ENCODE peak calls at places on chromosomes 5 and 9, in eight cellular contexts. I is ovary; T is IMR-90; P is tibial artery; O is cardiac muscle cell; S is heart right ventricle; W is endodermal cell; D is CD4-positive, CD25-positive, alpha-beta regulatory T cell. L is an unnamed sample. For H3K9me3, the result is how much of the 10 kb centered on the place peaks cover.

GRCh38 chr9:130927995-130928900 is 10.8 kb downstream of the FIBCD1 start:
- DNase-seq in S (peak), I (peak), W (no peak), P (no peak), D (no peak), O (no peak), T (peak), L (no peak)

GRCh38 chr5:172284275-172284971 is 859 bp upstream of the UBTD2 start:
- DNase-seq in I (no peak), S (peak), W (no peak), O (no peak), P (no peak), D (no peak), T (no peak), L (no peak)

GRCh38 chr5:98736753-98737152 is 36.7 kb upstream of the RGMB start:
- DNase-seq in P (no peak), T (no peak), W (no peak), I (no peak), S (no peak), D (no peak), O (no peak), L (no peak)

GRCh38 chr9:135468866-135469521 is 10.6 kb upstream of the PPP1R26 start:
- DNase-seq in T (peak), O (no peak), D (peak), W (no peak), I (no peak), S (no peak), P (no peak), L (peak)

GRCh38 chr5:175483337-175483736 is 5.0 kb downstream of the SFXN1 start:
- DNase-seq in P (no peak), W (no peak), I (no peak), S (no peak), D (no peak), T (no peak), O (no peak), L (no peak)

GRCh38 chr5:11164456-11165286 is 403.6 kb upstream of the DAP start:
- DNase-seq in I (no peak), W (no peak), O (no peak), T (no peak), S (no peak), D (no peak), P (no peak), L (no peak)

GRCh38 chr9:112224401-112225289 is 49.5 kb upstream of the SUSD1 start:
- DNase-seq in P (no peak), W (no peak), O (no peak), D (no peak), S (no peak), T (peak), I (no peak), L (no peak)

GRCh38 chr5:45639038-45639437 is 57.1 kb downstream of the HCN1 start:
- DNase-seq in S (no peak), W (no peak), T (no peak), D (no peak), O (peak), I (no peak), P (no peak), L (no peak)

GRCh38 chr5:75042511-75042910 is 9.8 kb downstream of the GCNT4 start:
- DNase-seq in T (no peak), I (no peak), D (no peak), S (no peak), P (no peak), W (no peak), O (no peak), L (no peak)

GRCh38 chr5:135040331-135041144 is 6.5 kb upstream of the PITX1 start:
- DNase-seq in S (no peak), D (no peak), I (no peak), T (no peak), O (peak), W (peak), P (no peak), L (no peak)

GRCh38 chr5:176541338-176542134 is 4.3 kb upstream of the RNF44 start:
- DNase-seq in S (no peak), P (no peak), I (peak), T (no peak), W (peak), O (peak), D (peak), L (peak)

GRCh38 chr9:72925126-72925810 is 27.6 kb downstream of the ALDH1A1 start:
- DNase-seq in W (no peak), S (no peak), P (no peak), O (no peak), I (no peak), D (no peak), T (no peak), L (no peak)

GRCh38 chr5:91033370-91033769 is 349.7 kb downstream of the ARRDC3 start:
- DNase-seq in P (no peak), I (no peak), D (no peak), S (no peak), W (no peak), T (no peak), O (no peak), L (no peak)

GRCh38 chr9:12516031-12516430 is 177.2 kb upstream of the TYRP1 start:
- DNase-seq in I (no peak), P (no peak), S (no peak), T (no peak), W (no peak), O (no peak), D (no peak), L (no peak)

GRCh38 chr5:143977891-143978448 is 166.0 kb downstream of the HMHB1 start:
- DNase-seq in W (no peak), O (no peak), I (no peak), S (no peak), D (no peak), P (no peak), T (no peak), L (no peak)

GRCh38 chr9:117046666-117047327 is 359.7 kb downstream of the TRIM32 start:
- DNase-seq in P (no peak), T (no peak), S (no peak), I (no peak), O (no peak), W (no peak), D (no peak), L (no peak)

GRCh38 chr5:170311856-170312405 is 14.4 kb upstream of the LCP2 start:
- DNase-seq in D (no peak), P (no peak), I (no peak), W (no peak), T (no peak), S (no peak), O (no peak), L (no peak)

GRCh38 chr9:104091708-104092107 is 2.4 kb upstream of the SMC2 start:
- DNase-seq in P (peak), D (no peak), T (peak), S (peak), I (no peak), W (no peak), O (peak), L (no peak)

GRCh38 chr9:106708147-106708838 is 154.7 kb upstream of the ZNF462 start:
- DNase-seq in S (no peak), D (no peak), P (no peak), T (peak), I (no peak), O (no peak), W (no peak), L (no peak)

GRCh38 chr9:70499621-70500020 is 85.2 kb upstream of the KLF9 start:
- DNase-seq in D (no peak), T (no peak), W (no peak), I (no peak), S (no peak), P (no peak), O (no peak), L (no peak)

GRCh38 chr9:36398745-36399144 is 1.3 kb downstream of the RNF38 start:
- DNase-seq in W (no peak), T (peak), O (no peak), P (no peak), I (no peak), D (no peak), S (no peak), L (no peak)

GRCh38 chr5:177330991-177331837 is 19.5 kb upstream of the MXD3 start:
- DNase-seq in T (no peak), O (no peak), P (no peak), S (no peak), D (no peak), I (no peak), W (no peak), L (no peak)

GRCh38 chr5:55140908-55141665 is 18.9 kb upstream of the GPX8 start:
- DNase-seq in T (no peak), W (no peak), P (no peak), O (no peak), I (no peak), D (no peak), S (no peak), L (no peak)

GRCh38 chr5:171437286-171437821 is 17.9 kb downstream of the FGF18 start:
- DNase-seq in W (peak), S (no peak), T (no peak), I (no peak), O (no peak), D (no peak), P (no peak), L (no peak)

GRCh38 chr5:90472783-90473182 is 1.8 kb downstream of the MBLAC2 start:
- DNase-seq in W (no peak), S (no peak), D (no peak), O (no peak), I (no peak), P (no peak), T (no peak), L (no peak)

GRCh38 chr5:38138574-38138973 is 119.8 kb upstream of the EGFLAM start:
- DNase-seq in T (no peak), D (no peak), O (no peak), I (no peak), S (no peak), P (no peak), W (no peak), L (no peak)

GRCh38 chr9:122538757-122539156 is 11.7 kb upstream of the OR1N1 start:
- DNase-seq in W (no peak), O (no peak), I (no peak), P (no peak), T (no peak), D (no peak), S (no peak), L (no peak)

DNA sequence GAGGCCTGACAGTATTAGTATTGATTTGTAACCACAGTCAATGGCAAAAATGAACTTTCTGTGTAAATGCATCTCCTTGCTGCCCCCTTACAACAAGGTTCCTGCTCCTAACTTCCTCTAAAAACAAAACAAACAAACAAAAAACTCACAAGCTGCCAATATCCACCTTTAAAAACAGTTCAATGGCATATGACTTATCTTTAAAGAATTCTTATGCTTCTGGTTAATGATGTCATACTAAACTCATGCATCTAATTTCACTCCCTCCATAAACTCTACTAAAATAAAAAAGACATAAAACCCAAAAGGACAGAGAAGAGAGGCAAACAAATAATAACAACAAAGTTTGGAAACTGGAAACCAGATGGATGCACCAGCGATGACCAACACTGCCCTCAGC is 9.0 kb upstream of the OR1N1 start:
- DNase-seq in D (no peak), W (no peak), P (no peak), O (no peak), I (no peak), T (no peak), S (no peak), L (no peak)
- H3K9me3 ChIP-seq in D (under half), W (under half), P (under half), O (under half), I (under half), T (under half), S (under half), L (under half)

GRCh38 chr9:21549251-21549765 is 67.2 kb upstream of the IFNE start:
- DNase-seq in P (peak), D (no peak), O (no peak), W (no peak), T (peak), I (no peak), S (no peak), L (no peak)
- H3K4me3 ChIP-seq in P (no peak), D (no peak), O (no peak), W (no peak), T (peak), I (no peak), S (no peak), L (no peak)

DNA sequence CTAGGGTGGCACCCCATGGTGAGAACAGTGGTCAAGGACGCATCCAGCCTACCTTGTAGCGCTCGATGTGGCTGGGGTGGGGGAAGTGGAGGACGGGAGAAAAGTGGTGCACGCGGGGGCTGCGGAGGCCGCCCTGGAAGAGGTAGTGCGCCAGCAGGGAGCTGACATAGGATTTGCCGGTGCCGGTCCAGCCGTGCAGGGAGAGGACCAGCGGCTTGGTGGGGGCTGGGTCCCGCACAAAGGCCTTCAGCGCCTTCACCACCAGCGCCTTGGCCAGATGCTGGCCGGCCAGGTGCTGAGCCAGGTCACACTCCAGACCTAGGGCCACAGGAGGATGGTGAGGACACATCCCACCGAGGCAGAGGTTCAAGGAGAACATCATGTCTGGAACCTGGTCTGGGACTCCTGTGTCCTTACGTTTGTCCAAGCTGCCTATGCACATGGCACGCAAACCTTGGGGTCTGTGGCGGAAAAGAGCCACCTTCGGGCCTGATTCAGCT is 797 bp downstream of the TOR2A start:
- DNase-seq in P (no peak), O (no peak), I (no peak), W (no peak), T (no peak), D (no peak), S (no peak), L (no peak)
- H3K27ac ChIP-seq in P (peak), O (no peak), I (peak), W (no peak), T (peak), D (peak), S (peak), L (peak)

DNA sequence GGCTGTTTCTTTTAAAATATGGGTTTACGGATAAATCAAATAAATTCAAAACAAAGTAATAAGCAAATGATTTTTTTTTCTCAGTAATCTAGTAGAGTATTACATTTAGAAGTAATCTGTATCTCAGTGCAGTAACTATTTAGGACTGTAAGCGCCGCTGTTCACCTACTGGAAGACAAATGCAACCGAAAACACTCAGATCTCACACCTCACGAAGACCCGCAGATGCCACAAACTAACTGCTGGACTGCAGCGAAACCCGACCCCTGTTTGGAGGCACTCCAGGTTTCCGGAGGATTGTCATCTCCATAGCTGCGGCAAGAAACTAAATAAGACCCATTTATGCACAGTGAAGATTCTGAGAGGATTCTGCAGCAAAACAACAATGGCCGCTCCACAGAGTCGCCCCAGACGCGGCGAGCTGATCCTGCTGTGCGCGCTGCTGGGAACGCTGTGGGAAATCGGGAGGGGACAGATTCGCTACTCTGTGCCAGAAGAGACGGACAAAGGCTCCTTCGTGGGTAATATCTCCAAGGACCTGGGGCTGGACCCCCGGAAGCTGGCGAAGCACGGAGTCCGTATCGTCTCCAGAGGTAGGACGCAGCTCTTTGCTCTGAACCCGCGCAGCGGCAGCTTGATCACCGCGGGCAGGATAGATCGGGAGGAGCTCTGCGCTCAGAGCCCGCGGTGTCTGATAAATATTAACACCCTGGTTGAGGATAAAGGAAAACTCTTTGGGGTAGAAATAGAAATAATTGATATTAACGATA is at the start of gene PCDHGA8:
- DNase-seq in D (no peak), S (no peak), O (no peak), T (peak), W (no peak), I (no peak), P (no peak), L (no peak)
- H3K9me3 ChIP-seq in D (under half), S (half or more), O (under half), T (half or more), W (half or more), I (under half), P (half or more), L (under half)

GRCh38 chr5:181161534-181162175 is 14.3 kb downstream of the OR2V2 start:
- DNase-seq in O (no peak), W (no peak), I (peak), D (no peak), S (no peak), P (no peak), T (no peak), L (no peak)
- H3K4me3 ChIP-seq in O (no peak), W (no peak), I (no peak), D (peak), S (no peak), P (no peak), T (no peak), L (no peak)

DNA sequence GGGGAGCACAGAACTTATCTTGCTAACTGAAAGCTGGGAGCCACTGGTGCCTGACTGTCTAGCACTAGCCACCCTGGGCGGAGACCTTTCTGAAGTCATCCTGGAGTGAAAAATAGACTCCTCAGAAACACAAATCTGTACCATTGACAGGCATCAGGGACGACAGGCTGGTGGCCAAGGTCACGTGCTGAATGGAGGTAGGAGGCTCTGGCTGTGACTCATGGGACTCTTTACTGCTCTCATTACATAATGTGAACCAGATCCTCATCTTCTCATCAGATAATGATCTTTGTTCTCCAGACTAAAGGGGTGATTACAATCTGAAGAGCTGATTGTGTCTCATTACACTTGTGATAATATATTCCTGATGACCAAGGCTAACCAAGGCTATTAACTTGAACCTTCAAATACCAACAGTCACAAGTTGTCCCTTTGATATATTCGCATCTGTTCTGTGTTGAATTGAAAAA is 91.8 kb downstream of the SEMA5A start:
- DNase-seq in W (no peak), S (no peak), D (no peak), T (no peak), O (no peak), I (no peak), P (no peak), L (no peak)
- H3K27ac ChIP-seq in W (no peak), S (no peak), D (no peak), T (no peak), O (peak), I (no peak), P (no peak), L (no peak)

GRCh38 chr5:123628860-123629544 is 117.0 kb downstream of the CSNK1G3 start:
- DNase-seq in W (no peak), T (no peak), O (no peak), I (no peak), P (no peak), S (no peak), D (no peak), L (no peak)
- H3K9me3 ChIP-seq in W (under half), T (under half), O (under half), I (under half), P (under half), S (under half), D (under half), L (under half)